ENCODE peak calls at places on chromosomes 5 and 9, in ten cellular contexts. M is brain microvascular endothelial cell; V is CD8-positive, alpha-beta T cell; Q is transverse colon; B is PC-3; G is psoas muscle; J is spleen; Z is CD8-positive, alpha-beta memory T cell; I is fibroblast of pulmonary artery; D is OCI-LY7. Y is an unnamed sample.

GRCh38 chr5:180271205-180271604 is 20.7 kb downstream of the MAPK9 start:
- DNase-seq in M (no peak), V (no peak), Q (no peak), I (no peak), B (no peak), G (no peak), D (no peak), Z (no peak), J (no peak), Y (no peak)

GRCh38 chr5:4000960-4001359 is 405.3 kb downstream of the IRX1 start:
- DNase-seq in B (no peak), J (no peak), G (no peak), Z (no peak), I (no peak), M (no peak), Q (no peak), D (no peak), V (no peak), Y (no peak)

GRCh38 chr9:38196721-38197120 is 127.7 kb upstream of the SHB start:
- DNase-seq in I (no peak), B (peak), Q (no peak), Z (no peak), M (no peak), J (no peak), G (no peak), D (no peak), V (no peak), Y (no peak)

GRCh38 chr5:149759986-149760699 is 30.0 kb downstream of the PPARGC1B start:
- DNase-seq in B (no peak), Q (no peak), G (no peak), V (no peak), M (no peak), Z (no peak), D (no peak), J (peak), I (no peak), Y (no peak)

GRCh38 chr9:93134018-93134739 is at the start of gene NINJ1:
- DNase-seq in Z (peak), G (peak), Q (peak), J (peak), D (peak), V (peak), M (peak), B (peak), I (peak), Y (peak)

GRCh38 chr5:14528115-14528514 is 53.5 kb upstream of the OTULINL start:
- DNase-seq in V (no peak), D (no peak), B (no peak), G (no peak), Z (no peak), J (no peak), M (no peak), Q (no peak), I (no peak), Y (no peak)

GRCh38 chr5:152883061-152883460 is 478.0 kb upstream of the NMUR2 start:
- DNase-seq in I (no peak), G (no peak), B (no peak), J (no peak), Z (no peak), D (no peak), M (no peak), Q (no peak), V (no peak), Y (no peak)

GRCh38 chr9:129688285-129689043 is 23.0 kb downstream of the PRRX2 start:
- DNase-seq in G (no peak), Z (no peak), V (no peak), B (no peak), D (no peak), I (no peak), M (no peak), Q (no peak), J (no peak), Y (no peak)

GRCh38 chr5:103472820-103473219 is 89.8 kb downstream of the NUDT12 start:
- DNase-seq in Q (no peak), V (no peak), B (peak), G (no peak), I (peak), M (peak), Z (no peak), D (no peak), J (no peak), Y (peak)

GRCh38 chr9:38016375-38017120 is 52.5 kb downstream of the SHB start:
- DNase-seq in D (no peak), M (peak), Q (no peak), V (no peak), B (peak), Z (no peak), J (no peak), I (peak), G (no peak), Y (peak)

GRCh38 chr9:79395691-79396558 is 175.8 kb upstream of the TLE4 start:
- DNase-seq in J (no peak), Q (no peak), G (no peak), B (no peak), V (no peak), Z (no peak), D (no peak), M (no peak), I (no peak), Y (no peak)

GRCh38 chr5:133873454-133873853 is 95.0 kb downstream of the C5orf15 start:
- DNase-seq in V (no peak), Q (no peak), B (peak), I (peak), G (no peak), M (no peak), J (no peak), Z (no peak), D (no peak), Y (peak)

GRCh38 chr5:131528682-131529081 is 106.3 kb downstream of the RAPGEF6 start:
- DNase-seq in D (no peak), I (no peak), G (no peak), J (no peak), Q (no peak), V (no peak), M (no peak), B (no peak), Z (no peak), Y (no peak)

GRCh38 chr5:84286662-84287061 is 98.0 kb downstream of the EDIL3 start:
- DNase-seq in M (no peak), G (no peak), J (no peak), V (no peak), Q (no peak), B (no peak), I (no peak), Z (no peak), D (no peak), Y (no peak)

GRCh38 chr5:81188962-81189361 is 44.2 kb upstream of the CKMT2 start:
- DNase-seq in D (no peak), B (no peak), J (no peak), Z (no peak), I (no peak), V (no peak), G (no peak), Q (no peak), M (no peak), Y (no peak)

DNA sequence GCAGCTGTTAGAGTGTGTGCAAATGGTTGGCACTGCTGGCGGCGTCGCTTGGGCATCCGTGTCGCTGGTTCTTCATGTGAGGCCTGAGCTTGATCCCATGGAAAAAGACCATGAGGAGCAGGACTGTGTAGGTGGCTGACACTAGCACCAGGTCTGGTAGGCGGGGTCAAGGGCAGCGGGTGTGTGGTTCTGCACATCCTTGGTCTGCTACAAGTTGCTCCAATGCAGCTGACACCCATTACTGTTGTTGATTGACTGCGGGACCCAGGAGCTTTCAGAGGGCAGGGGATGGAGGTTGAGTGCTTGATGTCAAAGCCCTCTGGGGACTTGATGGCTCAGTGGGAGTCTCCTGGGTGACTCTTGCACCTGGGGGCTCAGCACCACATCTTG is 29.0 kb upstream of the PITX1 start:
- DNase-seq in M (no peak), Z (no peak), I (no peak), G (no peak), V (no peak), Q (no peak), D (no peak), J (peak), B (no peak), Y (no peak)
- H3K4me3 ChIP-seq in M (no peak), Z (no peak), I (no peak), G (no peak), V (no peak), Q (no peak), D (no peak), J (no peak), B (no peak), Y (no peak)

GRCh38 chr5:76522103-76522942 is 100.9 kb downstream of the F2RL2 start:
- DNase-seq in B (no peak), I (no peak), D (no peak), Q (no peak), G (no peak), M (no peak), J (no peak), V (no peak), Z (no peak), Y (no peak)

GRCh38 chr5:76513486-76513885 is 109.7 kb downstream of the F2RL2 start:
- DNase-seq in B (no peak), D (no peak), I (no peak), M (no peak), J (no peak), Q (no peak), V (no peak), Z (no peak), G (no peak), Y (no peak)

GRCh38 chr5:76521240-76521758 is 101.9 kb downstream of the F2RL2 start:
- DNase-seq in J (no peak), D (no peak), B (peak), Q (no peak), I (peak), Z (no peak), G (no peak), V (no peak), M (peak), Y (peak)

GRCh38 chr5:76514254-76514653 is 108.9 kb downstream of the F2RL2 start:
- DNase-seq in Q (no peak), M (no peak), B (no peak), Z (no peak), I (no peak), J (no peak), D (no peak), G (no peak), V (no peak), Y (no peak)

GRCh38 chr5:76517334-76517733 is 105.9 kb downstream of the F2RL2 start:
- DNase-seq in Q (no peak), J (no peak), Z (no peak), I (no peak), M (no peak), B (no peak), V (no peak), D (no peak), G (no peak), Y (no peak)
- H3K4me3 ChIP-seq in Q (no peak), J (no peak), Z (no peak), I (no peak), M (no peak), B (no peak), V (no peak), D (no peak), G (no peak), Y (no peak)

DNA sequence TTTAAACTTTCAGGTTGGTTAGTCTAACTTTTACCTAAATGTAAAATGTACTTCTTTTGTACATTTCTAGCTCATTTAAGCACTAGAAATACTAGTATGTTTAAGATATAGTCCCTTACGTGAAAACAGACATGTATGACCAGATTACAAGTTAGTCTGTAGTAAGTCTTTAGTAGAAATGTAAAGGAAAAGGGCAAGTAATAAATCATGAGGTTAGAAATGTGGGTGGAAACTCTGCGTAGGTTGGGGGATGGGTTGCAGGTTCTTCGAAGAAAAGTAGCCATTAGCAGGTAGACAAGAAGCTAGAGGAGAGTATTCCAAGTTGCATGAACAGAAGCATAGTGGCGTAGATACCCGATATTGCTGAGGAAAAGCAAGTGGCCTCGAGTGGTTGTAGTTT is 22.9 kb downstream of the RAD1 start:
- DNase-seq in M (no peak), J (no peak), Z (no peak), V (no peak), D (no peak), G (no peak), B (no peak), Q (no peak), I (no peak), Y (no peak)
- H3K4me3 ChIP-seq in M (no peak), J (no peak), Z (no peak), V (no peak), D (no peak), G (no peak), B (no peak), Q (no peak), I (no peak), Y (no peak)

GRCh38 chr9:35538361-35539234 is 48.7 kb downstream of the RUSC2 start:
- DNase-seq in I (peak), Z (no peak), B (no peak), Q (peak), G (peak), D (no peak), M (peak), J (peak), V (no peak), Y (peak)
- H3K4me3 ChIP-seq in I (peak), Z (no peak), B (no peak), Q (peak), G (peak), D (no peak), M (peak), J (peak), V (no peak), Y (peak)

GRCh38 chr5:31047621-31048020 is 145.9 kb upstream of the CDH6 start:
- DNase-seq in I (peak), J (no peak), Z (no peak), D (no peak), V (no peak), M (no peak), G (no peak), Q (no peak), B (no peak), Y (no peak)

GRCh38 chr5:31048975-31049290 is 144.6 kb upstream of the CDH6 start:
- DNase-seq in I (peak), B (no peak), G (no peak), Z (no peak), Q (no peak), V (no peak), M (no peak), J (no peak), D (no peak), Y (no peak)

GRCh38 chr5:31047007-31047406 is 146.5 kb upstream of the CDH6 start:
- DNase-seq in Q (no peak), I (no peak), B (no peak), J (no peak), M (no peak), Z (no peak), G (no peak), D (no peak), V (no peak), Y (no peak)

GRCh38 chr5:31049461-31049860 is 144.0 kb upstream of the CDH6 start:
- DNase-seq in V (no peak), G (no peak), B (peak), D (no peak), J (no peak), Z (no peak), M (no peak), I (no peak), Q (no peak), Y (no peak)

DNA sequence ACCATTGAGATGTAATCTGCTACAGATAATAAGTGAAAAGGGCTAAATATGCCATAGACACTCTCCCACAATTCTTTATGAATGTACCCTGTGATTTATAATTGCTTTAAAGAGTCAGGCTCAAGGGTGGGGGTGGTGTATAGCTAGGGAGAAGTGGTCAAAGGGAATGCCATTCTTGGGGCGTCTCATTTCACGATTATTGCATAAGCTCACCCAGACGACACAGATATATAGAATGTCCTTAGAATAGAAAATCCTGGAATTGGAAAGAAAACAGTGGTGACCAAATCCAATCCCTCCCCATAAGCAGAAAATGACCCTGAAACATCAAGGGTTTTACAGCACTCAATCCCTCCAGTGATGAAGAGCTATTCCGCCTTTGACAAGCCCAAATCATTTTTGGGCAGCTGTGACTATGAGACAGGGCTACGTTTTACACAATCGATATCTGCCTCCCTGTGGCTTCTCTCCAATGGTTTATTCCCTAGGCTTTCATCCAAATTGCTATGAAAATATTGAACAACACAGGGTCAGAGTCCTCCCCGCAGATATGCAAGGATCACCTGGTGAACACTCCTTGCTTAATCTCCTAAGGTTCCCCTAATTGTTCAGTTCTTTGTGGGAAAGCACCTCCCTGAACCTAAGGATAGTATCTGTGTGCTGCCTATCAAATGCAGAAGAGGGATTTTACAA is 145.1 kb upstream of the CDH6 start:
- DNase-seq in Q (peak), Z (no peak), V (no peak), J (no peak), D (no peak), M (no peak), B (no peak), I (peak), G (no peak), Y (no peak)
- H3K4me3 ChIP-seq in Q (no peak), Z (no peak), V (no peak), J (no peak), D (no peak), M (no peak), B (no peak), I (no peak), G (no peak), Y (no peak)

DNA sequence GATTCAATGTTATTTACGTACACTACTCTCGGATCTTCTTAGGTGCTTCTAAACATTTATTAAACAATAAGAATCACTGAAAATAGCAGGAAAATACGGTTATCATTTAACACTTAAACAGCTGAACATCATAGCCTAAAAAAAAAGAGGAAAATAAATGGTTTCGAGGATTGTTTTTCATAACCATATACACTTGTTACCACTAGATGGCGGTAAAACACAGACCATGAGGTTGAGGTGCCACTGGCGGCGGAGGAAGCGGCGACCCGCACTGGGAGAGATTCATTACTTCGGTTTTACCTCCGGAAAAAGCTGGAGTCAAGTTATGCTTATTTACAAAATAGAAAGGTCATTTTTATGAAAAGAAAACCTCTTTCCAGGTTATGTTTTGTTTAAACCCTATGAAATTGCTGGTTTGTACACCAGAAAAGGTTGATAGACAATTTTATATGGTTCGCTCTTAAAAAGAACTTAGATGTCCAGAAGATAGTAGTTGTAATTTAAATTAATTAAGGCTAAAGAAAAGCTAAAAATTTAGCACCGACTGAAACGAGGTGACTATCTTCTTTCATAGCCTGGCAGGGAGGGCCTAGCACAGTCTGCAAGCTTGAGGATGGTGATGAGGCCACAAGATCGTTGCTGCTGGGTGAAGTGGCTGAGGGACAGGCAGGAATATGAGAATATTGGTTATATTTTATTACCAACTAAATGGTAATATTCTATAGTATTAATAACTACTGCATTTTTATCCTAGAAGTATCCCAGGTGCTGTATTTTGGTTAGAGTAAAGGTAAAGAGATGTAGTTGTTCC is 605.7 kb downstream of the RAB3C start:
- DNase-seq in B (peak), J (peak), I (peak), Z (peak), G (peak), Q (peak), M (peak), V (peak), D (peak), Y (peak)
- H3K4me3 ChIP-seq in B (no peak), J (peak), I (peak), Z (no peak), G (peak), Q (peak), M (no peak), V (no peak), D (no peak), Y (no peak)

DNA sequence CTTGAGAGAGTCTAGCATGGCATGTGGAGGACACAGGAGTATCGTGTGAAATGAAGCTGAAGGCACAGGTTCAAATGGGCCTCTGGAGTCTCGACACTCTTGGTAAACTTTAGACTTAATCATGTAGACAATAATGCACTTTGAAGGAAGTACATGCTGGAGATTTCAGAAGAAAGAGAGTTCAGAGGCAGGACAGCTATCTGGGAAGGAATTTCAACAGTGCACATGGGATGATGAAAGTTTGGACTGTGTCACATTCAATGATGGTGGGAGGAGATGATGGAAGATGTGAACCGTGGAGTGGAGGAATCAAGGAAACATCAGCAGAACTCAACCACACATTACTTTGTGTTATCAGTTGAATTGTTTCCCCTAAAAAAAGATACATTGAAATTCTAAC is 88.6 kb upstream of the PAPPA start:
- DNase-seq in D (no peak), B (no peak), Q (no peak), J (no peak), M (no peak), G (no peak), V (no peak), Z (no peak), I (no peak), Y (no peak)
- H3K4me3 ChIP-seq in D (no peak), B (no peak), Q (no peak), J (no peak), M (no peak), G (no peak), V (no peak), Z (no peak), I (no peak), Y (no peak)